ENCODE peak calls at places on chromosomes 3 and 15, in four cellular contexts. O, Y, G and B are unnamed samples.

GRCh38 chr3:104763007-104763406 is 603.7 kb upstream of the ALCAM start:
- DNase-seq in Y (peak; percentile 14), O (no peak), G (no peak), B (peak; percentile 1)

GRCh38 chr3:15345608-15346137 is 13.3 kb upstream of the SH3BP5 start:
- DNase-seq in Y (no peak), G (no peak), O (no peak), B (no peak)

GRCh38 chr3:169117264-169117663 is 546.2 kb downstream of the MECOM start:
- DNase-seq in O (no peak), G (no peak), Y (no peak), B (no peak)

GRCh38 chr3:138412821-138413531 is 21.4 kb upstream of the ESYT3 start:
- DNase-seq in G (no peak), O (no peak), Y (no peak), B (no peak)

GRCh38 chr3:14345496-14346150 is 56.8 kb upstream of the SLC6A6 start:
- DNase-seq in G (no peak), Y (no peak), O (no peak), B (no peak)

GRCh38 chr3:71681224-71681668 is 44.0 kb downstream of the EIF4E3 start:
- DNase-seq in O (peak; percentile 69), G (peak; percentile 8), Y (peak; percentile 82), B (no peak)

GRCh38 chr3:116445291-116445841 is at the start of gene LSAMP:
- DNase-seq in G (no peak), Y (peak; percentile 80), O (no peak), B (peak; percentile 84)

GRCh38 chr15:42338500-42338899 is 20.8 kb upstream of the CAPN3 start:
- DNase-seq in Y (no peak), G (no peak), O (no peak), B (no peak)

GRCh38 chr3:67704322-67704721 is 49.9 kb upstream of the SUCLG2 start:
- DNase-seq in Y (peak; percentile 16), O (no peak), G (no peak), B (no peak)

GRCh38 chr15:73560501-73561117 is 72.6 kb downstream of the NPTN start:
- DNase-seq in G (peak; percentile 46), Y (peak; percentile 77), O (no peak), B (no peak)

DNA sequence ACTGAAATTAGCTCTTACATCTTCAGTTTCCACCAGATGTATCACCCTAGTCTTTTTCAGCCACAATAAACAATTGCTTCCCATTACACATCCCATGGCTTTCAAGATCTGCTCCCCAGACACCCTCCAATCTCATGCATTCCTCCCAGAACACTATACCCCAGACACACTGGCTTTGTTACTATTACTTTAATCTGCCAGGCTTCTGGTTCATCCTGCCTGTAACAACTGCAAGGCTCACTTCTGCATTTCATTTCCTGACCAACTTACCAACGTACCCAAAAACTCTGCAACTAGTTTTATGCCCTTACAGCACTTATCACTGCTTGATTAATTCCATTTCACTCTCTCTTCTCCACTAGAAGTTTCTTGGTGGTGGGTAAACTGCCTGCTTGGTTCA is 2.9 kb downstream of the RPL22L1 start:
- DNase-seq in Y (no peak), O (no peak), G (no peak), B (no peak)
- H3K27ac ChIP-seq in Y (peak overlapping the region; percentile 95), O (no peak overlapping the region), G (peak overlapping the region; percentile 84), B (no peak overlapping the region)

DNA sequence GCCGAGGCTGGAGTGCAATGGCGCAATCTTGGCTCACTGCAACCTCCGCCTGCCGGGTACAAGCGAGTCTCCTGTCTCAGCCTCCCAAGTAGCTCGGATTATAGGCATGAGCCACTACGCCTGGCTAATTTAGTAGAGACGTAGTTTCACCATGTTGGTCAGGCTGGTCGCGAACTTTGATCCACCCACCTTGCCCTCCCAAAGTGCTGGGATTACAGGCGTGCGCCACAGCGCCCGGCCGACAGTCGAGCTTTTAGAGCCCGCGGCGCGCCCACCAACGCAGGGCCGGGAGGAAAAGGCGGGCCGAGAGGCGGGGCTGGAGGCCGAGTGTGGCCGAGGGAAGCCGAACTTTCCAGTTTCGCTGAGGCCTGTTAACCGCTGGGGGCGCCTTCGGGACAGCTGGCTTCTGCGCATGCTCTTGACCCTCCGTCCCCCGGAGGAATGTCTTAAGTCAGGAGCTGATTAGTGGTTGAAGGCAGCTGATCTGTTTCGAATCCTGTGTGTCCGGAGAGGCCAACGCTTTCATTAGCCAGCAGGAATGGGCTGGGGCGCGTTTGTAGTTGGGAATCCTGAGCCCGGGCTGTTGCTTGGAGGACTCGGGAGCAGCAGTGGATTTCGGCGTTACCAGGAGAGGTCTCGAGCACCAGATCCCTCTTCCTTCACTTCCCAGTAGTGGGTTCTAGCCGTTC is 10.0 kb downstream of the RPLP1 start:
- DNase-seq in O (peak; percentile 97), Y (peak; percentile 99), G (peak; percentile 93), B (peak; percentile 91)
- H3K27ac ChIP-seq in O (peak overlapping the region; percentile 92), Y (peak overlapping the region; percentile 85), G (peak overlapping the region; percentile 75), B (peak overlapping the region; percentile 94)

DNA sequence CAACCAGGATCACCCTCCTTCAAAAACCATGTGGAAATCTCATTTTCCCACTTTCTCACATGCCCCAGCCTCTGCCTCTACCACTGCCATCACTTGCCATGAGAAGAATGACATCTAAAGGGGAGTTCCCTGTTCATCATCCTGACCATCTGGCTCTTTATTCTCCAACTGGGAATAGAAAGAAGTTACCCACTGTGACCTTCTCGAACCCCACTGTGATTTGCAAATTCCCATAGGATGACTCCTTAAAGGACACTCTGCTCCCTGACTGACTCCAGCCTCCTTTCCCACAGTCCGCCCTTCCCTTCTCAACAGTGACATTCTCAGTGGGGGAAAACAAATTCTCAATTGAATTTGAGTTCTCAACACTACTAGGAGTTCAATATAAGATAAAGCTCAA is 440.5 kb downstream of the NR2F2 start:
- DNase-seq in G (no peak), Y (no peak), O (no peak), B (no peak)
- H3K27ac ChIP-seq in G (no peak overlapping the region), Y (no peak overlapping the region), O (no peak overlapping the region), B (no peak overlapping the region)

DNA sequence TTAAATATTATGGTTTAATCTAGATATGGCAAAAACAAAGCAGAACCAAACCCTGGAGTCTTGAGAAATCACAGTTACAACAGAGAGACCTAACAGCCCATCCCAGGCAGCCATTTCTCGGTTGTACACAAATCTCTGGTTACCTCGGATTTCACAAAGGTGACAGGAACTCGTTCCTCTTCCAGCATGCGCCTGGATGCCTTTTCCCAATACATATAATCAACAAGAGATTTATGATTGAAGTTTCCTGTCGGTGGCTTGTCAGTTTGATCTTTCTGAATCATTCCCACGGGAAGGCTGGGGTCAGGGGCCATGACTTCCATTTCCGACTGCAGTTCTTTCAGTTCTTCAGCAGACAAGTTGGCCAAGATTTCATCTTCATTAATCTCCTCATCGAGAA is 445 bp downstream of the LMOD3 start:
- DNase-seq in Y (no peak), G (no peak), O (peak; percentile 69), B (no peak)
- H3K27ac ChIP-seq in Y (no peak overlapping the region), G (no peak overlapping the region), O (peak overlapping the region; percentile 98), B (no peak overlapping the region)

GRCh38 chr3:112752092-112752512 is 94.6 kb downstream of the CD200R1L start:
- DNase-seq in Y (no peak), G (no peak), O (no peak), B (no peak)
- H3K27ac ChIP-seq in Y (no peak overlapping the region), G (no peak overlapping the region), O (no peak overlapping the region), B (no peak overlapping the region)

GRCh38 chr3:194675680-194676079 is 3.7 kb upstream of the LSG1 start:
- DNase-seq in G (no peak), O (no peak), Y (no peak), B (no peak)
- H3K27ac ChIP-seq in G (no peak overlapping the region), O (no peak overlapping the region), Y (no peak overlapping the region), B (no peak overlapping the region)

DNA sequence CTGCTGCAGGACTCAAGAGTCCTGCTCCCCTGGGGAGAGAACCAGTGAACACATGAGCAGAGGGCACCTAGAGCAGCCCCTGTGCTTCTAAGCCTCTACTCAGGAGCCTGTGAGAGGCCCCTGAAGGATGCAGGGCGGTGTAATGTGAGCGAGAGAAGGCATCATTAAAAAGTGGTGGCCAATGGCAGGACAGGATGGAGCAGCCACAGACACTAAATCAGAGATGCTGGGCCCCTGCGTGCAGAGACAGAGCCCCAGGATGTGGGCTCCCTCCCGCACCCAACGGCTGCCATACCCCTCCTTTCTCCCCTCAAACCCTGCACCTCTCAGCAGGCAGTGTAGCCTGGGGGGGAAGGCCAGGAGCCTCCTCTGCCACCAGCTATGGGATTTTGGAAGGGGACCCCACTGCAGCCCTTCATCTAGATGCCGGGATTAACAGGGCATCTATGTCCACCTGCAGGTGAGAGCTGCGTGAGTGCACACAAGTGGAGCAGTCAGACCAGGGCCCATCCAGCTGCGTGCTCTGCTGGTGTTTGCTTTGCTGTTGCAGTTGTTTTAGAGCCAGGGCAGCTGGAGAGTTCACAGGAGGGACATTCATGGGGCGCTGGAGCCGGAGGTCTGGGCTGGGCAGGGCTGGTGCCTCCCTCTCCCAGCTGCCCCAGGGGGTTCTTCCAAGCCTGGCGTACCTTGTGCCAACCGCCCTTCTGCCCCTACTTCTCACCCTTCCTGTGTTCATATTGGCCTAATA is 5.1 kb upstream of the IQSEC1 start:
- DNase-seq in O (peak; percentile 46), G (no peak), Y (no peak), B (peak; percentile 71)
- H3K27ac ChIP-seq in O (no peak overlapping the region), G (no peak overlapping the region), Y (no peak overlapping the region), B (peak overlapping the region; percentile 82)

GRCh38 chr15:90039996-90040395 is 38.9 kb downstream of the ZNF710 start:
- DNase-seq in O (no peak), Y (no peak), G (no peak), B (no peak)

GRCh38 chr15:90036806-90037509 is 35.8 kb downstream of the ZNF710 start:
- DNase-seq in G (no peak), O (no peak), Y (no peak), B (no peak)

GRCh38 chr15:90037510-90037860 is 36.4 kb downstream of the ZNF710 start:
- DNase-seq in G (no peak), Y (no peak), O (no peak), B (no peak)

GRCh38 chr15:90037961-90038633 is 37.0 kb downstream of the ZNF710 start:
- DNase-seq in G (no peak), O (no peak), Y (no peak), B (no peak)

GRCh38 chr15:90038639-90039095 is 37.5 kb downstream of the ZNF710 start:
- DNase-seq in O (no peak), Y (no peak), G (no peak), B (no peak)
- H3K27ac ChIP-seq in O (no peak overlapping the region), Y (no peak overlapping the region), G (no peak overlapping the region), B (no peak overlapping the region)